ENCODE peak calls at places on chromosomes 5 and 9, in six cellular contexts. B is posterior cingulate gyrus, M is hippocampal formation, R is mesothelial cell of epicardium, D is cardiac muscle cell, S is iris pigment epithelial cell. J is an unnamed sample.

GRCh38 chr9:112582863-112583262 is 96.2 kb downstream of the KIAA1958 start:
- DNase-seq in B (no peak), M (no peak), R (no peak), D (no peak), S (no peak), J (no peak)

GRCh38 chr9:101849102-101849707 is 110.8 kb upstream of the GRIN3A start:
- DNase-seq in B (no peak), M (no peak), R (no peak), D (no peak), S (no peak), J (no peak)

GRCh38 chr9:35415769-35416427 is 74.0 kb upstream of the RUSC2 start:
- DNase-seq in B (no peak), M (no peak), R (no peak), D (no peak), S (no peak), J (no peak)

GRCh38 chr9:91187311-91187964 is 174.3 kb downstream of the AUH start:
- DNase-seq in B (no peak), M (no peak), R (no peak), D (no peak), S (no peak), J (no peak)

GRCh38 chr9:36903541-36904435 is 130.3 kb downstream of the PAX5 start:
- DNase-seq in B (no peak), M (no peak), R (no peak), D (peak), S (peak), J (no peak)

GRCh38 chr5:99104538-99105132 is 175.8 kb upstream of the CHD1 start:
- DNase-seq in B (no peak), M (peak), R (no peak), D (peak), S (peak), J (no peak)

GRCh38 chr5:16179511-16179935 is at the start of gene MARCHF11:
- DNase-seq in B (peak), M (no peak), R (no peak), D (no peak), S (no peak), J (no peak)

GRCh38 chr9:21591221-21592062 is 109.3 kb upstream of the IFNE start:
- DNase-seq in B (peak), M (no peak), R (no peak), D (peak), S (peak), J (peak)

GRCh38 chr5:16759147-16759800 is 142.5 kb upstream of the RETREG1 start:
- DNase-seq in B (no peak), M (no peak), R (no peak), D (no peak), S (peak), J (no peak)

GRCh38 chr5:107468286-107468685 is 202.5 kb downstream of the EFNA5 start:
- DNase-seq in B (no peak), M (no peak), R (no peak), D (no peak), S (peak), J (no peak)

GRCh38 chr5:84197542-84197941 is 187.1 kb downstream of the EDIL3 start:
- DNase-seq in B (no peak), M (no peak), R (no peak), D (no peak), S (no peak), J (no peak)

GRCh38 chr9:35882265-35882848 is 12.2 kb upstream of the OR13J1 start:
- DNase-seq in B (peak), M (peak), R (peak), D (peak), S (peak), J (no peak)

GRCh38 chr5:172959824-172960799 is 888 bp downstream of the RPL26L1 start:
- DNase-seq in B (no peak), M (no peak), R (no peak), D (no peak), S (no peak), J (no peak)

GRCh38 chr5:92991681-92992472 is 589.1 kb downstream of the NR2F1-AS1 start:
- DNase-seq in B (no peak), M (no peak), R (no peak), D (peak), S (peak), J (no peak)

GRCh38 chr9:77374266-77374665 is 196.9 kb downstream of the VPS13A start:
- DNase-seq in B (no peak), M (no peak), R (no peak), D (peak), S (peak), J (no peak)

GRCh38 chr9:83477571-83477970 is 60.6 kb downstream of the FRMD3 start:
- DNase-seq in B (no peak), M (no peak), R (no peak), D (no peak), S (no peak), J (no peak)

GRCh38 chr5:151237685-151238084 is 13.8 kb upstream of the CCDC69 start:
- DNase-seq in B (no peak), M (no peak), R (no peak), D (no peak), S (no peak), J (no peak)

GRCh38 chr9:94697972-94698581 is 28.4 kb upstream of the AOPEP start:
- DNase-seq in B (no peak), M (no peak), R (no peak), D (peak), S (peak), J (peak)